ENCODE peak calls at places on chromosomes 5 and 9, in eight cellular contexts. T is GM23338, G is breast epithelium, V is sigmoid colon, Z is heart right ventricle, R is heart left ventricle, Y is NT2/D1, O is RWPE2. I is an unnamed sample.

GRCh38 chr5:36496471-36496870 is 109.9 kb upstream of the SLC1A3 start:
- DNase-seq in T (no peak), G (no peak), V (no peak), Z (no peak), R (no peak), Y (no peak), O (no peak), I (no peak)

GRCh38 chr9:128372784-128373183 is 1.6 kb downstream of the URM1 start:
- DNase-seq in T (no peak), G (no peak), V (no peak), Z (no peak), R (no peak), Y (no peak), O (no peak), I (no peak)

GRCh38 chr9:94289691-94290090 is 30.6 kb downstream of the ZNF169 start:
- DNase-seq in T (no peak), G (no peak), V (no peak), Z (no peak), R (no peak), Y (no peak), O (no peak), I (no peak)

GRCh38 chr5:90548069-90548593 is 10.5 kb upstream of the ADGRV1 start:
- DNase-seq in T (peak; percentile 32), G (no peak), V (no peak), Z (peak; percentile 8), R (peak; percentile 28), Y (no peak), O (no peak), I (no peak)

GRCh38 chr5:67672633-67673032 is 476.0 kb upstream of the CD180 start:
- DNase-seq in T (no peak), G (no peak), V (no peak), Z (no peak), R (no peak), Y (no peak), O (no peak), I (no peak)

GRCh38 chr9:37311938-37312730 is 110.4 kb upstream of the GRHPR start:
- DNase-seq in T (no peak), G (no peak), V (no peak), Z (no peak), R (no peak), Y (no peak), O (no peak), I (no peak)

GRCh38 chr5:43573058-43573457 is 16.2 kb upstream of the PAIP1 start:
- DNase-seq in T (no peak), G (no peak), V (no peak), Z (no peak), R (no peak), Y (no peak), O (no peak), I (no peak)

GRCh38 chr5:83567741-83568530 is 96.4 kb downstream of the VCAN start:
- DNase-seq in T (no peak), G (no peak), V (no peak), Z (no peak), R (no peak), Y (no peak), O (no peak), I (no peak)

GRCh38 chr9:92483896-92484545 is 1.7 kb upstream of the ASPN start:
- DNase-seq in T (no peak), G (no peak), V (no peak), Z (no peak), R (no peak), Y (no peak), O (no peak), I (no peak)

GRCh38 chr9:2741441-2742158 is 24.3 kb downstream of the KCNV2 start:
- DNase-seq in T (no peak), G (no peak), V (no peak), Z (no peak), R (no peak), Y (no peak), O (no peak), I (no peak)

GRCh38 chr9:10000669-10001068 is 612.1 kb downstream of the PTPRD start:
- DNase-seq in T (peak; percentile 49), G (no peak), V (no peak), Z (no peak), R (no peak), Y (no peak), O (no peak), I (no peak)

GRCh38 chr9:122988141-122988540 is 45.3 kb upstream of the GPR21 start:
- DNase-seq in T (no peak), G (no peak), V (no peak), Z (no peak), R (no peak), Y (no peak), O (no peak), I (no peak)

GRCh38 chr9:122988919-122989614 is 44.4 kb upstream of the GPR21 start:
- DNase-seq in T (no peak), G (no peak), V (no peak), Z (no peak), R (no peak), Y (no peak), O (no peak), I (no peak)

GRCh38 chr9:122986010-122986409 is 45.2 kb downstream of the RABGAP1 start:
- DNase-seq in T (peak; percentile 5), G (no peak), V (no peak), Z (no peak), R (no peak), Y (no peak), O (no peak), I (no peak)

GRCh38 chr9:122991370-122991830 is 42.1 kb upstream of the GPR21 start:
- DNase-seq in T (peak; percentile 35), G (no peak), V (no peak), Z (peak; percentile 28), R (peak; percentile 40), Y (no peak), O (no peak), I (peak; percentile 68)
- H3K36me3 ChIP-seq in T (peaks cover 26% of the 10 kb centered on the region), G (no peaks in the 10 kb centered on the region), V (peaks cover 13% of the 10 kb centered on the region), Z (no peaks in the 10 kb centered on the region), R (peaks cover 62% of the 10 kb centered on the region), Y (peaks cover 57% of the 10 kb centered on the region), O (peaks cover 80% of the 10 kb centered on the region), I (peaks cover 20% of the 10 kb centered on the region)

DNA sequence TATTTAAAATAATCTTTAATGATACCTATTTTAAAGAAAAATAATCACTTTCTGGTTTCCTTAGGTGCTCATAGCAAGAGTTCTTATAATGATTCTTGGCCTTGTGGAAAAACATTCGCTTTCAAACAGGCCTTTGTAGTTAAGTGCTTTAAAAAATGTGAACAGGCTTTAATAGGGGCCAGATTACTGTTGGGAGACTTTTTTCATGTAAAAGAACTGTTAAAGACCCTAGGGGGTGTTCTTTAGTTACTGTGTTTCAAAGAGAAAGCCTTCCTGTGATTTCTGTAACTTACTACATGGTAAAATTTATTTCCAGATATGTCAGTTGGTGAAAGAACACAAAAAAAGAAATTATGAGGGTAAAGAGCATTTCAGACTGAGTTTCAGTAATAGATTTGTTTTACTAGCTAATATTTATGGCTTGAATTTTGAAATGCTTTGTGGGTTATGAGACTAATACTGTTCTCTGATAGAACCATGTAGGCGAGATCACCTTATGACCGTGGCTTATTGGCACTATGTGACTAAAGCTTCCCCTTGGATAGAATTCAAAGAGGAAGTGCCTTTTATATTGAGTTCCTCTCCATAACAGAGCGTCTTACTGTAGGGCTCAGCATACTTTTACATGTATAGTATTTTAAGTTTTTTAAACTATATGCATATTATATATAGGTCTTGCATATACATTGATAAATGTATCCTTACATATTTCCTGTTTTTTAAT is 70.8 kb downstream of the CSNK1G3 start:
- DNase-seq in T (peak; percentile 48), G (no peak), V (no peak), Z (no peak), R (no peak), Y (peak; percentile 5), O (no peak), I (no peak)
- H3K36me3 ChIP-seq in T (no peaks in the 10 kb centered on the region), G (no peaks in the 10 kb centered on the region), V (no peaks in the 10 kb centered on the region), Z (no peaks in the 10 kb centered on the region), R (no peaks in the 10 kb centered on the region), Y (no peaks in the 10 kb centered on the region), O (peaks cover 47% of the 10 kb centered on the region), I (no peaks in the 10 kb centered on the region)

GRCh38 chr9:136419092-136419420 is 8.6 kb downstream of the PMPCA start:
- DNase-seq in T (no peak), G (no peak), V (no peak), Z (no peak), R (no peak), Y (no peak), O (no peak), I (no peak)
- H3K36me3 ChIP-seq in T (peaks cover 12% of the 10 kb centered on the region), G (peaks cover 21% of the 10 kb centered on the region), V (peaks cover 94% of the 10 kb centered on the region), Z (peaks cover 15% of the 10 kb centered on the region), R (peaks cover 100% of the 10 kb centered on the region), Y (peaks cover 96% of the 10 kb centered on the region), O (peaks cover 93% of the 10 kb centered on the region), I (peaks cover 99% of the 10 kb centered on the region)

GRCh38 chr9:98010450-98010849 is 27.3 kb downstream of the ANP32B start:
- DNase-seq in T (peak; percentile 56), G (no peak), V (no peak), Z (no peak), R (no peak), Y (no peak), O (no peak), I (no peak)

GRCh38 chr9:98009926-98010325 is 26.8 kb downstream of the ANP32B start:
- DNase-seq in T (no peak), G (peak; percentile 60), V (no peak), Z (peak; percentile 42), R (no peak), Y (no peak), O (no peak), I (no peak)

GRCh38 chr9:98008764-98009163 is 25.6 kb downstream of the ANP32B start:
- DNase-seq in T (no peak), G (no peak), V (no peak), Z (no peak), R (no peak), Y (no peak), O (no peak), I (no peak)

GRCh38 chr9:98009437-98009836 is 26.3 kb downstream of the ANP32B start:
- DNase-seq in T (no peak), G (no peak), V (no peak), Z (no peak), R (no peak), Y (no peak), O (no peak), I (no peak)

GRCh38 chr9:98011122-98011521 is 28.0 kb downstream of the ANP32B start:
- DNase-seq in T (no peak), G (no peak), V (no peak), Z (no peak), R (no peak), Y (no peak), O (no peak), I (no peak)
- H3K36me3 ChIP-seq in T (peaks cover 56% of the 10 kb centered on the region), G (no peaks in the 10 kb centered on the region), V (peaks cover 70% of the 10 kb centered on the region), Z (peaks cover 7% of the 10 kb centered on the region), R (peaks cover 99% of the 10 kb centered on the region), Y (peaks cover 98% of the 10 kb centered on the region), O (peaks cover 100% of the 10 kb centered on the region), I (peaks cover 90% of the 10 kb centered on the region)

GRCh38 chr5:142007237-142007544 is 5.6 kb downstream of the GNPDA1 start:
- DNase-seq in T (no peak), G (no peak), V (no peak), Z (no peak), R (no peak), Y (no peak), O (no peak), I (no peak)
- H3K36me3 ChIP-seq in T (peaks cover 40% of the 10 kb centered on the region), G (no peaks in the 10 kb centered on the region), V (peaks cover 19% of the 10 kb centered on the region), Z (no peaks in the 10 kb centered on the region), R (peaks cover 67% of the 10 kb centered on the region), Y (peaks cover 77% of the 10 kb centered on the region), O (peaks cover 71% of the 10 kb centered on the region), I (peaks cover 35% of the 10 kb centered on the region)